ENCODE peak calls at places on chromosomes 13 and 19, in four cellular contexts. One of them, this sample, is unnamed.

GRCh38 chr19:6811378-6811777 is 38.9 kb downstream of the VAV1 start:
- DNase-seq in upper lobe of right lung: no peak
- DNase-seq in AG09319: no peak
- DNase-seq in mammary epithelial cell: no peak
- DNase-seq in this sample: no peak

GRCh38 chr13:38409771-38410170 is 60.1 kb downstream of the UFM1 start:
- DNase-seq in upper lobe of right lung: no peak
- DNase-seq in AG09319: no peak
- DNase-seq in mammary epithelial cell: peak
- DNase-seq in this sample: no peak

GRCh38 chr19:42154471-42155323 is 22.5 kb upstream of the POU2F2 start:
- DNase-seq in upper lobe of right lung: no peak
- DNase-seq in AG09319: no peak
- DNase-seq in mammary epithelial cell: no peak
- DNase-seq in this sample: no peak

GRCh38 chr13:30020726-30021312 is 170.4 kb upstream of the UBL3 start:
- DNase-seq in upper lobe of right lung: no peak
- DNase-seq in AG09319: no peak
- DNase-seq in mammary epithelial cell: peak
- DNase-seq in this sample: peak

GRCh38 chr19:27776020-27776419 is 1436.9 kb downstream of the UQCRFS1 start:
- DNase-seq in upper lobe of right lung: no peak
- DNase-seq in AG09319: no peak
- DNase-seq in mammary epithelial cell: peak
- DNase-seq in this sample: peak

GRCh38 chr13:27374650-27375049 is 49.8 kb upstream of the GTF3A start:
- DNase-seq in upper lobe of right lung: no peak
- DNase-seq in AG09319: peak
- DNase-seq in mammary epithelial cell: peak
- DNase-seq in this sample: peak

GRCh38 chr13:49954674-49955455 is 18.7 kb upstream of the SPRYD7 start:
- DNase-seq in upper lobe of right lung: no peak
- DNase-seq in AG09319: no peak
- DNase-seq in mammary epithelial cell: peak
- DNase-seq in this sample: peak

GRCh38 chr13:110332750-110333149 is 25.7 kb downstream of the COL4A2 start:
- DNase-seq in upper lobe of right lung: no peak
- DNase-seq in AG09319: no peak
- DNase-seq in mammary epithelial cell: no peak
- DNase-seq in this sample: no peak

GRCh38 chr19:17294051-17294891 is 9.0 kb downstream of the ABHD8 start:
- DNase-seq in upper lobe of right lung: peak
- DNase-seq in AG09319: no peak
- DNase-seq in mammary epithelial cell: no peak
- DNase-seq in this sample: no peak

GRCh38 chr13:111943229-111943795 is 123.6 kb upstream of the SOX1 start:
- DNase-seq in upper lobe of right lung: peak
- DNase-seq in AG09319: no peak
- DNase-seq in mammary epithelial cell: no peak
- DNase-seq in this sample: no peak

DNA sequence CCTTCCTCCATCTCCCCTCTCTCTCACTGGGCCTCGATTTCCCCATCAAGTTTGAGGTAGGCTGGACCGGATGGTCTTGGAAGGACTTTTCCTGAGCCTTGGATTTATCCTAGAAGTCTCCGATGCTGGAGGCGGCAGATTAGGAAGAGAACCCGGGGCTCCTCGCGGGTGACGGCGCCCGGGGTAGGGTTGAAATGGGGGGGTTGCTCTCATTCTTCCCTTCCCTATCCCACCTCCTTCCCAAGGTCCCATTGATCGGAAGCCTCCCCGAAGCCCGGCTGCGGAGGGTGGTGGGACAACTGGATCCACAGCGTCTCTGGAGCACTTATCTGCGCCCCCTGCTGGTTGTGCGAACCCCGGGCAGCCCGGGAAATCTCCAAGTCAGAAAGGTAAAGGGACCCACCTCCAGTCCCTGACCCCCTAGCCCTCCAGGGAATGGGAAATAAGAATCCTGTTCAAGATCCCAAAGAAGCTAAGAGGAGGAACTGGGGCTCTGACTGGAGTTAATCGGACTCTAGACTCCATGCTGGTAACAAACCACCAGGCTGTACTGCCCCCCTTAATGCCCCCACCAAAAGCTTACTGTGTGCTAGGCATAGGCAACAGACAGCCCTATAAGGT is 812 bp downstream of the QPCTL start:
- DNase-seq in upper lobe of right lung: peak
- DNase-seq in AG09319: no peak
- DNase-seq in mammary epithelial cell: peak
- DNase-seq in this sample: peak
- TF ChIP-seq CTCF in upper lobe of right lung: peak
- TF ChIP-seq CTCF in AG09319: peak
- TF ChIP-seq CTCF in mammary epithelial cell: peak
- TF ChIP-seq CTCF in this sample: peak

DNA sequence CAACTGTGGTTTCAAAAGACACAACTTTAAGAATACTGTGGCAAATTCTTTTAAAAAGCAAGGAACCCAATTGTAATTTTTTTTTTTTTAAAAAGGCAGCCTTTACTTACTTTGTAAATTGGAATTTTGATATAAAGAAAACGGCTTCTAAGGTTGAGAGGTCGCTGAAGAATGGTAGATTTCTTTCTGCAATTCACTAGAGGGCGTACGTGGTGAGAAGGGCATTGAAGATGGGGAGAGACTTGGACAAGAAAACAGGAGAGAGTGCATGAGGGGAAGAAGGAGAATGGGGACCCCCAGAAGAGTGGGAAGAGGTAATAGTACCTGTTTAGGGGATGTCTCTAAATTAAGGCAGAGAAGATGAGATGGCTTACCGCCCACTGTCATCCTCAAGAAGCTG is 33.5 kb upstream of the PABPC3 start:
- DNase-seq in upper lobe of right lung: no peak
- DNase-seq in AG09319: no peak
- DNase-seq in mammary epithelial cell: no peak
- DNase-seq in this sample: no peak
- TF ChIP-seq CTCF in upper lobe of right lung: no peak
- TF ChIP-seq CTCF in AG09319: no peak
- TF ChIP-seq CTCF in mammary epithelial cell: no peak
- TF ChIP-seq CTCF in this sample: peak

DNA sequence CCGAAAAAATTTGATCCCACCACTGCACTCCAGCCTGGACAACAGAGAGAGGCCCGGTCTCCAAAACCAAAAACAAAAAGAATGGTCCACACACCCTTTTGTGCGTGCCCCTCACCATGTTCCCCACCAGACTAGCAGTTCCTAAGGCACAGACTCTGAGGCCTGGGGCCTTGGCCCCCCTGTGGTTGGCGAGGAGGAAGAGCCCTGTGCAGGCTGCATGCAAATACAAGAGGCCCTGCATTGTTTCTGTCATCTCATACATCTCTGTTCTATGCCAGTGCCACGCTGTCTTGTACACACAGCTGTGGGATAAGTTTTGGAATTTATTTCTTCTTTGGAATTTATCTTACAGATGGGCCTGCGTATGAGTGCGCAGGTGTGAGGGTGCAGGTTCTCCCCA is 4.7 kb upstream of the YJEFN3 start:
- DNase-seq in upper lobe of right lung: no peak
- DNase-seq in AG09319: no peak
- DNase-seq in mammary epithelial cell: no peak
- DNase-seq in this sample: no peak
- TF ChIP-seq CTCF in upper lobe of right lung: no peak
- TF ChIP-seq CTCF in AG09319: no peak
- TF ChIP-seq CTCF in mammary epithelial cell: no peak
- TF ChIP-seq CTCF in this sample: no peak

GRCh38 chr19:3163230-3163886 is 15.2 kb upstream of the S1PR4 start:
- DNase-seq in upper lobe of right lung: peak
- DNase-seq in AG09319: no peak
- DNase-seq in mammary epithelial cell: peak
- DNase-seq in this sample: peak
- TF ChIP-seq CTCF in upper lobe of right lung: peak
- TF ChIP-seq CTCF in AG09319: peak
- TF ChIP-seq CTCF in mammary epithelial cell: peak
- TF ChIP-seq CTCF in this sample: peak

This sample was measured in HFFc6.